ENCODE peak calls at places on chromosome 12, in four cellular contexts. W is GM12865, T is left lung, D is Peyer's patch. Q is an unnamed sample.

GRCh38 chr12:93292731-93293566 is 84.8 kb upstream of the NUDT4 start:
- DNase-seq in T (no peak), W (no peak), D (no peak), Q (no peak)

GRCh38 chr12:53217930-53218307 is 10.9 kb upstream of the ITGB7 start:
- DNase-seq in W (no peak), T (no peak), D (no peak), Q (no peak)

GRCh38 chr12:104457746-104458644 is 1.2 kb downstream of the CHST11 start:
- DNase-seq in T (peak), D (peak), W (peak), Q (no peak)

GRCh38 chr12:51752490-51752889 is 96.0 kb downstream of the FIGNL2 start:
- DNase-seq in W (peak), D (no peak), T (no peak), Q (peak)

GRCh38 chr12:86660488-86661171 is 404.4 kb upstream of the MGAT4C start:
- DNase-seq in T (no peak), D (no peak), W (no peak), Q (peak)

GRCh38 chr12:123163227-123163626 is 12.3 kb upstream of the PITPNM2 start:
- DNase-seq in W (no peak), D (no peak), T (no peak), Q (no peak)

GRCh38 chr12:28222081-28222700 is 31.9 kb downstream of the CCDC91 start:
- DNase-seq in T (no peak), D (peak), W (peak), Q (no peak)

GRCh38 chr12:7716391-7716790 is 5.2 kb downstream of the DPPA3 start:
- DNase-seq in D (no peak), T (no peak), W (peak), Q (no peak)

GRCh38 chr12:15629108-15629507 is 160.1 kb downstream of the EPS8 start:
- DNase-seq in D (no peak), W (peak), T (no peak), Q (peak)

GRCh38 chr12:81859521-81859920 is 100.4 kb upstream of the PPFIA2 start:
- DNase-seq in W (no peak), T (no peak), D (no peak), Q (no peak)

GRCh38 chr12:123049398-123050250 is 69.1 kb downstream of the ARL6IP4 start:
- DNase-seq in D (no peak), W (no peak), T (no peak), Q (no peak)

GRCh38 chr12:104692335-104693218 is 235.8 kb downstream of the CHST11 start:
- DNase-seq in D (no peak), W (peak), T (no peak), Q (no peak)

GRCh38 chr12:52398176-52398575 is 8.0 kb downstream of the KRT82 start:
- DNase-seq in D (no peak), W (no peak), T (no peak), Q (no peak)

GRCh38 chr12:6182279-6182898 is 17.8 kb upstream of the CD9 start:
- DNase-seq in D (no peak), T (peak), W (no peak), Q (no peak)

GRCh38 chr12:113173081-113173698 is 12.1 kb downstream of the DDX54 start:
- DNase-seq in D (no peak), W (peak), T (no peak), Q (no peak)

GRCh38 chr12:22974865-22975264 is 349.9 kb downstream of the ETNK1 start:
- DNase-seq in W (no peak), T (no peak), D (no peak), Q (peak)

GRCh38 chr12:105192624-105193225 is 43.2 kb downstream of the APPL2 start:
- DNase-seq in W (no peak), T (no peak), D (no peak), Q (no peak)

GRCh38 chr12:115249878-115250277 is 565.9 kb upstream of the TBX3 start:
- DNase-seq in W (no peak), T (no peak), D (no peak), Q (no peak)

GRCh38 chr12:83473408-83474095 is 786.8 kb downstream of the TMTC2 start:
- DNase-seq in W (no peak), T (no peak), D (no peak), Q (peak)

GRCh38 chr12:124174406-124174805 is 120.5 kb upstream of the RFLNA start:
- DNase-seq in T (no peak), D (no peak), W (no peak), Q (no peak)

GRCh38 chr12:113292091-113292490 is 42.8 kb downstream of the SLC8B1 start:
- DNase-seq in T (no peak), W (no peak), D (no peak), Q (no peak)

GRCh38 chr12:59044791-59045190 is 124.5 kb upstream of the LRIG3 start:
- DNase-seq in W (no peak), T (no peak), D (no peak), Q (no peak)

GRCh38 chr12:95718001-95718400 is 72.6 kb downstream of the NTN4 start:
- DNase-seq in D (no peak), W (no peak), T (no peak), Q (no peak)

GRCh38 chr12:19847294-19848059 is 408.2 kb downstream of the AEBP2 start:
- DNase-seq in D (no peak), W (peak), T (no peak), Q (peak)

GRCh38 chr12:113850309-113851056 is 115.6 kb downstream of the RBM19 start:
- DNase-seq in W (no peak), D (no peak), T (no peak), Q (no peak)

GRCh38 chr12:132550014-132550802 is 60.2 kb downstream of the LRCOL1 start:
- DNase-seq in T (no peak), D (no peak), W (no peak), Q (no peak)

GRCh38 chr12:96263449-96263902 is 69.3 kb downstream of the ELK3 start:
- DNase-seq in W (no peak), D (no peak), T (no peak), Q (no peak)

GRCh38 chr12:130649101-130649571 is 67.0 kb downstream of the RIMBP2 start:
- DNase-seq in T (no peak), W (no peak), D (no peak), Q (no peak)

GRCh38 chr12:87469295-87469694 is 559.9 kb downstream of the C12orf50 start:
- DNase-seq in D (no peak), W (no peak), T (no peak), Q (no peak)

GRCh38 chr12:110279976-110280783 is 867 bp upstream of the ATP2A2 start:
- DNase-seq in T (no peak), W (peak), D (peak), Q (no peak)

GRCh38 chr12:2959508-2960431 is 573 bp downstream of the TEAD4 start:
- DNase-seq in W (peak), D (no peak), T (peak), Q (no peak)

GRCh38 chr12:94677778-94678177 is 27.4 kb upstream of the TMCC3 start:
- DNase-seq in T (no peak), D (no peak), W (peak), Q (no peak)

GRCh38 chr12:79384551-79384950 is 306.2 kb downstream of the PAWR start:
- DNase-seq in T (no peak), D (no peak), W (no peak), Q (no peak)

GRCh38 chr12:1575799-1576401 is 18.5 kb downstream of the FBXL14 start:
- DNase-seq in D (no peak), W (no peak), T (no peak), Q (no peak)

GRCh38 chr12:59452746-59453145 is 143.1 kb upstream of the SLC16A7 start:
- DNase-seq in W (no peak), D (no peak), T (no peak), Q (no peak)

GRCh38 chr12:19971396-19971802 is 396.9 kb upstream of the PDE3A start:
- DNase-seq in T (no peak), D (no peak), W (no peak), Q (peak)

GRCh38 chr12:77049767-77050353 is 15.5 kb downstream of the E2F7 start:
- DNase-seq in T (no peak), W (peak), D (no peak), Q (no peak)

GRCh38 chr12:68237068-68237467 is 11.5 kb upstream of the IL26 start:
- DNase-seq in W (no peak), D (no peak), T (no peak), Q (no peak)
- TF ChIP-seq CTCF in W (no peak), D (no peak), T (no peak), Q (no peak)

GRCh38 chr12:57008113-57008687 is 1.9 kb upstream of the ZBTB39 start:
- DNase-seq in D (no peak), W (peak), T (no peak), Q (no peak)
- TF ChIP-seq CTCF in D (peak), W (peak), T (peak), Q (peak)

DNA sequence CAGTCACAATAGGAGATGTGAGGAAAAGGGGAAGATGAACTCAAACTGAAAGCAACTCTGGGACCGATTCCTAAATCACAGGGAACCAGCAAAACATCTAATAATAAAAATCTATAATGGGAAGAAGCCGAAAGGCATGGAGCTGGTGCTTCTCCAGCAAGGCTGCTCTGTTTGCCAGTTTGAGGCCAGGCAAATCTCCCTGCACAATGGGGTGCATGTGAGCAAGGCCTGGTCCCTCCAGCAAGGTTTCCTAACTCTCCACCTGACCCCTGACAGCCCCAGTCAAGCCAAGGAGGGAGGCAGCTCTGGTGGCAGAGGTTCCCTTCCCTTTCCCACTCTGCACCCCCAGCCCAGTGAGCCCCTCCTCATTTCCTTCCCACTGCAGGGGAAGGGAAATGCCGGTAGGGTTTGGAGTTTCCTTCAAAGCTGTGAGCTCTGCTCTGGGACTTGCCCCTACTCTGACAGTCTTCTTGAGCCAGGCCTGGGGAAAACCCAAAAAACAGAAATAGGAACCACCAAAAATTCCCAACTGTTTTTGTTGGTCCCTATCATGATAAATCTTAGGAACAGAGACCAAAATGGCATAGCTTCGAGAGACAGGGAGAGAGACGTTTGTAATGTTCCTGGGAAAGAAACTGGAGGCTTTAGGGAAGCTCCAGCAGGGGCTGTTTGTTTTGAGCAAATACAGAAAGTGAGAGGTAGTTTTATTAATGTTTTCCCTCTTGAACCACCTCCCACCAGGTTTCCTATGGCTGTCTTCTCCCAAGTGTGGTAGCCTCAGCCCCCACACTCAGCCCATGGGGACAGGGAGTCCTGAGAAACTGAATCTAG is 34.6 kb downstream of the FMNL3 start:
- DNase-seq in W (peak), T (no peak), D (no peak), Q (no peak)
- TF ChIP-seq CTCF in W (no peak), T (no peak), D (no peak), Q (no peak)

DNA sequence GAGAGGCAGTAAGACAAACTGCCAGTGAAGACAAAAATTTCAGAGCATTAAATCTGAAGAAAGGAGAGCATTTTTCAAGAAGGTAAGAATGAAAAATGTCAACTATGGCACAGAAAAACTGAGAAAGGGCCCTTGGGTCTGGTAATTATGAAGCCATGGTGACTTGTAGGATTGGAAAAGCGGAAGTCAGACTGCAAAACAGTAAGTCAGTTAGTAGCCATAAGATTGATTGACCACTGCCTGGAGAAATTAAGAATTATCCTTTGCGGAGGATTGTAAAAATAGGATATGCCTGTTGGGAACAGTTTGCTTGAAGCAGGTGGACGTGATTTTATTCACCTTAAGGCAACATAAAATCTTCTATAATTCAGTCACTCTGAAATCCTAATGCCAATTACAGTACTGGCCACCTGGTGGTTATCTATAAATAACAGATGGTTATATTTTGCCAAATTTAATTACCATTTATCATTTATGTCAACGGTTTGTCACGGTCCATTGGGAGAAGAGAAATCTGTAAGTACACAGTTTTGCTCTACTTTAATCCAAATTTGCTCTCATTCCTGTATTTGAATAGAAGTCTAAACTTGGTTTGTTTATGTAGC is 127.1 kb upstream of the CNTN1 start:
- DNase-seq in T (no peak), D (no peak), W (no peak), Q (no peak)
- TF ChIP-seq CTCF in T (no peak), D (no peak), W (no peak), Q (no peak)

GRCh38 chr12:39103552-39104165 is 198.3 kb upstream of the CPNE8 start:
- DNase-seq in T (no peak), W (peak), D (no peak), Q (peak)
- TF ChIP-seq CTCF in T (peak), W (peak), D (peak), Q (peak)